ENCODE peak calls at places on chromosome 11, in four cellular contexts. R is thoracic aorta, A is Peyer's patch, C is ascending aorta. U is an unnamed sample.
A peak's percentile ranks its signal among the peaks of the same experiment; 100 is the strongest.

GRCh38 chr11:34646431-34646830 is 25.5 kb downstream of the EHF start:
- DNase-seq in C (no peak), A (no peak), R (no peak), U (no peak)

GRCh38 chr11:134517621-134518293 is 105.7 kb upstream of the B3GAT1 start:
- DNase-seq in C (no peak), A (no peak), R (no peak), U (peak; percentile 17)

GRCh38 chr11:37689951-37690350 is 1091.9 kb upstream of the RAG2 start:
- DNase-seq in R (no peak), A (no peak), C (no peak), U (no peak)

GRCh38 chr11:70071996-70072395 is 6.1 kb upstream of the ANO1 start:
- DNase-seq in R (no peak), C (no peak), A (no peak), U (no peak)

GRCh38 chr11:9691865-9692264 is 28.0 kb downstream of the SWAP70 start:
- DNase-seq in A (no peak), R (no peak), C (no peak), U (no peak)

GRCh38 chr11:74443071-74443864 is 24.1 kb downstream of the KCNE3 start:
- DNase-seq in A (no peak), C (no peak), R (no peak), U (no peak)

GRCh38 chr11:42972741-42973140 is 339.1 kb upstream of the API5 start:
- DNase-seq in C (no peak), R (no peak), A (no peak), U (no peak)

GRCh38 chr11:119434531-119435330 is 11.8 kb upstream of the THY1 start:
- DNase-seq in R (no peak), A (no peak), C (no peak), U (no peak)

GRCh38 chr11:109306322-109306721 is 115.7 kb upstream of the C11orf87 start:
- DNase-seq in C (no peak), R (no peak), A (no peak), U (no peak)

GRCh38 chr11:82791779-82792178 is 58.1 kb upstream of the FAM181B start:
- DNase-seq in A (no peak), R (no peak), C (no peak), U (no peak)

GRCh38 chr11:132610216-132610615 is 922.1 kb downstream of the OPCML start:
- DNase-seq in A (no peak), C (no peak), R (no peak), U (no peak)

GRCh38 chr11:134386945-134387344 is 25.1 kb downstream of the B3GAT1 start:
- DNase-seq in C (no peak), A (no peak), R (no peak), U (no peak)

GRCh38 chr11:15291885-15292284 is 177.2 kb downstream of the INSC start:
- DNase-seq in C (no peak), R (no peak), A (no peak), U (no peak)

GRCh38 chr11:32713496-32713895 is 81.0 kb downstream of the CCDC73 start:
- DNase-seq in C (no peak), A (no peak), R (no peak), U (no peak)
- TF ChIP-seq CTCF in C (no peak), A (no peak), R (no peak), U (no peak)

GRCh38 chr11:39724404-39724803 is 1735.0 kb downstream of the LRRC4C start:
- DNase-seq in A (no peak), R (no peak), C (no peak), U (no peak)
- TF ChIP-seq CTCF in A (no peak), R (no peak), C (no peak), U (no peak)

GRCh38 chr11:95789506-95790122 is at the start of gene FAM76B:
- DNase-seq in A (peak; percentile 94), R (peak; percentile 88), C (peak; percentile 85), U (peak; percentile 87)

GRCh38 chr11:95790933-95791247 is 592 bp downstream of the CEP57 start:
- DNase-seq in A (peak; percentile 73), R (peak; percentile 30), C (peak; percentile 21), U (peak; percentile 55)

GRCh38 chr11:95790123-95790932 is at the start of gene CEP57:
- DNase-seq in C (peak; percentile 86), R (peak; percentile 97), A (peak; percentile 97), U (peak; percentile 93)

GRCh38 chr11:95791385-95792033 is 1.2 kb downstream of the CEP57 start:
- DNase-seq in A (no peak), R (no peak), C (no peak), U (no peak)

DNA sequence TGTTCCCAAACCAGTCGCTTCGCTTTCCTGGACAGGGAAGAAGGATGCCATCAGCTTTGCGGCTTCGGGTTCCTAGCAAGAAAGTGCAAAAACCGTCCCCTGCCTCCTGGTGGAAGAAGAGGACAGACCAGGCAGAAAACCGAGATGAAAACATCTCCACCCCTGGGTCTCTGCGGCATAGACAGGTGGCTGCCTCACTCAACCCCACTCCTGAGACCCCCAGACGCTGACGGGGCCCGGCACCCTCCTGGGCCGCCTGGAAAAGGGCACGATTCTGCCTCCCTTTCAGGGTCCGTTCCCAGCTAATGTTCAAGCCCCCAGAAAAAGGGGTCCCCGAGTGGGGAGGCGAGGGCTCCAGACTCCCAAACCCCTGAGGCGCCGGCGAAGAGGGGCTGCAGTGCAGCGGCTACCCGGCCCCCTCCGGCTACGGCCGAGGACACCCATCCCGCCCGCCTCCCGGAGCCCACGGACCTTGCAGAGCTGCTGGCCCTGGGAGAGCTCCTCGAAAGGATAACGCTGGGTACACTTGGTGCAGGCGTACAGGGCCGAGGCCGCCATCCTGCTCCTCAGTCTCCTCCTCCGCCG is 569 bp downstream of the FAM76B start:
- DNase-seq in R (peak; percentile 2), C (no peak), A (peak; percentile 30), U (no peak)
- TF ChIP-seq CTCF in R (no peak), C (no peak), A (no peak), U (no peak)

GRCh38 chr11:46338988-46339666 is 8.1 kb upstream of the DGKZ start:
- DNase-seq in A (no peak), R (no peak), C (no peak), U (no peak)
- TF ChIP-seq CTCF in A (no peak), R (no peak), C (no peak), U (no peak)

GRCh38 chr11:47987310-47987709 is 7.0 kb downstream of the PTPRJ start:
- DNase-seq in R (no peak), A (no peak), C (no peak), U (no peak)
- TF ChIP-seq CTCF in R (no peak), A (no peak), C (no peak), U (no peak)